ENCODE peak calls at places on chromosomes 13 and 19, in six cellular contexts. Y is heart left ventricle; F is stimulated activated CD8-positive, alpha-beta memory T cell treated with anti-CD3 and anti-CD28 coated beads, Interleukin-4, amount 100 ng/mL, for 48 hours; D is fibroblast of mammary gland; Z is epithelial cell of esophagus; Q is T-helper 2 cell. A is an unnamed sample.

GRCh38 chr19:48443731-48444128 is 2.1 kb upstream of the GRWD1 start:
- DNase-seq in Y (no peak), F (no peak), D (no peak), Z (no peak), Q (no peak), A (no peak)

GRCh38 chr13:73936001-73936400 is 198.2 kb downstream of the KLF12 start:
- DNase-seq in Y (no peak), F (no peak), D (peak), Z (no peak), Q (no peak), A (no peak)

GRCh38 chr19:35458821-35459391 is 10.8 kb downstream of the FFAR2 start:
- DNase-seq in Y (no peak), F (no peak), D (no peak), Z (no peak), Q (no peak), A (no peak)

GRCh38 chr13:99766641-99767045 is 204.9 kb downstream of the ZIC5 start:
- DNase-seq in Y (no peak), F (no peak), D (no peak), Z (no peak), Q (no peak), A (no peak)

GRCh38 chr19:41302624-41303351 is 7.2 kb upstream of the CCDC97 start:
- DNase-seq in Y (no peak), F (peak), D (no peak), Z (no peak), Q (peak), A (peak)

GRCh38 chr13:49357694-49358093 is 86.2 kb downstream of the CAB39L start:
- DNase-seq in Y (no peak), F (no peak), D (peak), Z (peak), Q (no peak), A (no peak)

GRCh38 chr19:19552811-19553210 is 14.7 kb downstream of the CILP2 start:
- DNase-seq in Y (no peak), F (peak), D (no peak), Z (peak), Q (no peak), A (peak)

GRCh38 chr13:97749174-97749573 is 204.3 kb upstream of the IPO5 start:
- DNase-seq in Y (no peak), F (no peak), D (peak), Z (peak), Q (no peak), A (no peak)

GRCh38 chr19:3175761-3176714 is 2.5 kb upstream of the S1PR4 start:
- DNase-seq in Y (no peak), F (no peak), D (peak), Z (peak), Q (peak), A (no peak)

GRCh38 chr13:24042710-24043440 is 117.6 kb upstream of the SPATA13 start:
- DNase-seq in Y (no peak), F (no peak), D (no peak), Z (no peak), Q (no peak), A (no peak)

GRCh38 chr19:28351761-28352160 is 861.2 kb downstream of the UQCRFS1 start:
- DNase-seq in Y (no peak), F (no peak), D (peak), Z (no peak), Q (no peak), A (no peak)

GRCh38 chr19:34989248-34989797 is 10.8 kb upstream of the GRAMD1A start:
- DNase-seq in Y (no peak), F (no peak), D (no peak), Z (no peak), Q (no peak), A (no peak)

GRCh38 chr13:109355875-109356428 is 430.4 kb downstream of the IRS2 start:
- DNase-seq in Y (no peak), F (no peak), D (no peak), Z (no peak), Q (no peak), A (no peak)

GRCh38 chr19:48735031-48735615 is 5.3 kb downstream of the RASIP1 start:
- DNase-seq in Y (no peak), F (no peak), D (no peak), Z (peak), Q (no peak), A (no peak)

GRCh38 chr19:37977992-37978391 is 71.0 kb downstream of the SIPA1L3 start:
- DNase-seq in Y (no peak), F (no peak), D (peak), Z (peak), Q (no peak), A (no peak)

GRCh38 chr19:46714523-46715106 is 2.3 kb downstream of the PRKD2 start:
- DNase-seq in Y (no peak), F (peak), D (no peak), Z (no peak), Q (no peak), A (no peak)

GRCh38 chr19:29810504-29810871 is 1.3 kb upstream of the CCNE1 start:
- DNase-seq in Y (peak), F (no peak), D (peak), Z (peak), Q (no peak), A (no peak)

GRCh38 chr13:49347650-49348385 is 96.0 kb downstream of the CAB39L start:
- DNase-seq in Y (no peak), F (no peak), D (no peak), Z (peak), Q (no peak), A (no peak)

GRCh38 chr19:15443838-15444237 is 5.9 kb downstream of the WIZ start:
- DNase-seq in Y (peak), F (no peak), D (no peak), Z (no peak), Q (no peak), A (no peak)

GRCh38 chr19:12867120-12868099 is 13.8 kb downstream of the DNASE2 start:
- DNase-seq in Y (peak), F (peak), D (peak), Z (peak), Q (peak), A (peak)

GRCh38 chr19:16342002-16342715 is 17.5 kb downstream of the KLF2 start:
- DNase-seq in Y (peak), F (peak), D (no peak), Z (no peak), Q (peak), A (peak)

GRCh38 chr19:15583346-15583745 is 31.7 kb upstream of the CYP4F8 start:
- DNase-seq in Y (no peak), F (no peak), D (no peak), Z (no peak), Q (no peak), A (peak)

GRCh38 chr19:46115396-46116109 is 8.9 kb downstream of the IGFL3 start:
- DNase-seq in Y (no peak), F (peak), D (peak), Z (peak), Q (no peak), A (peak)

GRCh38 chr13:94595006-94595942 is 678 bp downstream of the TGDS start:
- DNase-seq in Y (no peak), F (peak), D (peak), Z (peak), Q (no peak), A (peak)

GRCh38 chr13:100589178-100589725 is 663 bp upstream of the GGACT start:
- DNase-seq in Y (no peak), F (no peak), D (no peak), Z (no peak), Q (no peak), A (no peak)

GRCh38 chr19:20162821-20163220 is 4.2 kb upstream of the ZNF486 start:
- DNase-seq in Y (no peak), F (no peak), D (no peak), Z (no peak), Q (peak), A (no peak)

GRCh38 chr13:101590479-101590878 is 138.0 kb downstream of the ITGBL1 start:
- DNase-seq in Y (no peak), F (no peak), D (no peak), Z (no peak), Q (no peak), A (no peak)

GRCh38 chr13:22454586-22454985 is 726.2 kb upstream of the SGCG start:
- DNase-seq in Y (no peak), F (no peak), D (peak), Z (no peak), Q (no peak), A (no peak)

GRCh38 chr13:26457212-26457611 is 100.3 kb upstream of the WASF3 start:
- DNase-seq in Y (no peak), F (no peak), D (no peak), Z (peak), Q (no peak), A (no peak)

GRCh38 chr13:36519432-36519831 is 87.1 kb downstream of the CCNA1 start:
- DNase-seq in Y (no peak), F (no peak), D (no peak), Z (no peak), Q (no peak), A (no peak)

GRCh38 chr19:47729799-47730520 is 15.4 kb upstream of the NOP53 start:
- DNase-seq in Y (peak), F (peak), D (peak), Z (peak), Q (no peak), A (peak)

GRCh38 chr19:12665281-12665573 is 1.3 kb downstream of the MAN2B1 start:
- DNase-seq in Y (peak), F (peak), D (no peak), Z (no peak), Q (peak), A (peak)

GRCh38 chr19:47422417-47423163 is 3.3 kb upstream of the MEIS3 start:
- DNase-seq in Y (no peak), F (no peak), D (no peak), Z (no peak), Q (no peak), A (no peak)